ENCODE peak calls at places on chromosomes 4 and X, in ten cellular contexts. One of them, this sample, is unnamed.

GRCh38 chr4:176919631-176920030 is 126.9 kb upstream of the VEGFC start:
- DNase-seq in cardiac fibroblast: no peak
- DNase-seq in SK-N-SH: no peak
- DNase-seq in MG63: no peak
- DNase-seq in fibroblast of pulmonary artery: no peak
- DNase-seq in Caco-2: no peak
- DNase-seq in fibroblast of villous mesenchyme: no peak
- DNase-seq in aorta: no peak
- DNase-seq in brain microvascular endothelial cell: no peak
- DNase-seq in adrenal gland: no peak
- DNase-seq in this sample: no peak

GRCh38 chrX:18983711-18984380 is at the start of gene PHKA2:
- DNase-seq in SK-N-SH: peak
- DNase-seq in Caco-2: peak
- DNase-seq in adrenal gland: peak
- DNase-seq in cardiac fibroblast: peak
- DNase-seq in brain microvascular endothelial cell: peak
- DNase-seq in fibroblast of villous mesenchyme: no peak
- DNase-seq in fibroblast of pulmonary artery: peak
- DNase-seq in MG63: no peak
- DNase-seq in aorta: peak
- DNase-seq in this sample: no peak

GRCh38 chr4:149531861-149532260 is 283.8 kb downstream of the IQCM start:
- DNase-seq in SK-N-SH: no peak
- DNase-seq in MG63: peak
- DNase-seq in aorta: no peak
- DNase-seq in Caco-2: no peak
- DNase-seq in brain microvascular endothelial cell: peak
- DNase-seq in fibroblast of pulmonary artery: peak
- DNase-seq in cardiac fibroblast: peak
- DNase-seq in fibroblast of villous mesenchyme: peak
- DNase-seq in adrenal gland: no peak
- DNase-seq in this sample: no peak

GRCh38 chr4:156497486-156497885 is 474.1 kb downstream of the PDGFC start:
- DNase-seq in MG63: no peak
- DNase-seq in aorta: no peak
- DNase-seq in fibroblast of pulmonary artery: no peak
- DNase-seq in SK-N-SH: no peak
- DNase-seq in fibroblast of villous mesenchyme: no peak
- DNase-seq in adrenal gland: no peak
- DNase-seq in Caco-2: no peak
- DNase-seq in cardiac fibroblast: no peak
- DNase-seq in brain microvascular endothelial cell: no peak
- DNase-seq in this sample: no peak

GRCh38 chr4:138158746-138159297 is 83.3 kb downstream of the SLC7A11 start:
- DNase-seq in cardiac fibroblast: peak
- DNase-seq in Caco-2: no peak
- DNase-seq in aorta: no peak
- DNase-seq in SK-N-SH: no peak
- DNase-seq in MG63: no peak
- DNase-seq in fibroblast of villous mesenchyme: peak
- DNase-seq in brain microvascular endothelial cell: peak
- DNase-seq in fibroblast of pulmonary artery: peak
- DNase-seq in adrenal gland: no peak
- DNase-seq in this sample: no peak

GRCh38 chrX:140766024-140766611 is 56.6 kb downstream of the LINC00632 start:
- DNase-seq in SK-N-SH: peak
- DNase-seq in brain microvascular endothelial cell: peak
- DNase-seq in cardiac fibroblast: peak
- DNase-seq in Caco-2: peak
- DNase-seq in fibroblast of villous mesenchyme: peak
- DNase-seq in fibroblast of pulmonary artery: peak
- DNase-seq in aorta: peak
- DNase-seq in MG63: peak
- DNase-seq in adrenal gland: peak
- DNase-seq in this sample: peak

GRCh38 chrX:129653985-129654651 is 638 bp downstream of the APLN start:
- DNase-seq in brain microvascular endothelial cell: no peak
- DNase-seq in Caco-2: peak
- DNase-seq in aorta: peak
- DNase-seq in SK-N-SH: peak
- DNase-seq in MG63: peak
- DNase-seq in adrenal gland: no peak
- DNase-seq in cardiac fibroblast: no peak
- DNase-seq in fibroblast of villous mesenchyme: no peak
- DNase-seq in fibroblast of pulmonary artery: no peak
- DNase-seq in this sample: no peak

GRCh38 chr4:175146799-175147198 is 228.6 kb downstream of the ADAM29 start:
- DNase-seq in cardiac fibroblast: no peak
- DNase-seq in brain microvascular endothelial cell: no peak
- DNase-seq in fibroblast of villous mesenchyme: no peak
- DNase-seq in fibroblast of pulmonary artery: no peak
- DNase-seq in adrenal gland: no peak
- DNase-seq in MG63: no peak
- DNase-seq in SK-N-SH: no peak
- DNase-seq in Caco-2: no peak
- DNase-seq in aorta: no peak
- DNase-seq in this sample: no peak

GRCh38 chr4:169397762-169398161 is 127.0 kb upstream of the SH3RF1 start:
- DNase-seq in fibroblast of pulmonary artery: peak
- DNase-seq in SK-N-SH: no peak
- DNase-seq in cardiac fibroblast: peak
- DNase-seq in brain microvascular endothelial cell: peak
- DNase-seq in fibroblast of villous mesenchyme: peak
- DNase-seq in MG63: no peak
- DNase-seq in Caco-2: no peak
- DNase-seq in aorta: no peak
- DNase-seq in adrenal gland: no peak
- DNase-seq in this sample: no peak

GRCh38 chr4:137463377-137464003 is 68.8 kb downstream of the PCDH18 start:
- DNase-seq in aorta: no peak
- DNase-seq in adrenal gland: no peak
- DNase-seq in MG63: no peak
- DNase-seq in SK-N-SH: no peak
- DNase-seq in fibroblast of villous mesenchyme: no peak
- DNase-seq in Caco-2: no peak
- DNase-seq in cardiac fibroblast: no peak
- DNase-seq in brain microvascular endothelial cell: no peak
- DNase-seq in fibroblast of pulmonary artery: no peak
- DNase-seq in this sample: no peak

GRCh38 chrX:43448688-43449087 is 207.4 kb upstream of the MAOA start:
- DNase-seq in SK-N-SH: no peak
- DNase-seq in MG63: no peak
- DNase-seq in aorta: no peak
- DNase-seq in cardiac fibroblast: no peak
- DNase-seq in fibroblast of villous mesenchyme: no peak
- DNase-seq in brain microvascular endothelial cell: no peak
- DNase-seq in fibroblast of pulmonary artery: no peak
- DNase-seq in Caco-2: no peak
- DNase-seq in adrenal gland: no peak
- DNase-seq in this sample: no peak

GRCh38 chr4:22170353-22170752 is 221.8 kb upstream of the KCNIP4 start:
- DNase-seq in fibroblast of pulmonary artery: peak
- DNase-seq in cardiac fibroblast: peak
- DNase-seq in SK-N-SH: no peak
- DNase-seq in fibroblast of villous mesenchyme: peak
- DNase-seq in MG63: peak
- DNase-seq in aorta: no peak
- DNase-seq in Caco-2: no peak
- DNase-seq in brain microvascular endothelial cell: peak
- DNase-seq in adrenal gland: no peak
- DNase-seq in this sample: no peak

GRCh38 chr4:59314637-59315036 is 1885.5 kb upstream of the ADGRL3 start:
- DNase-seq in brain microvascular endothelial cell: no peak
- DNase-seq in cardiac fibroblast: no peak
- DNase-seq in SK-N-SH: no peak
- DNase-seq in Caco-2: no peak
- DNase-seq in aorta: no peak
- DNase-seq in adrenal gland: no peak
- DNase-seq in fibroblast of villous mesenchyme: no peak
- DNase-seq in MG63: no peak
- DNase-seq in fibroblast of pulmonary artery: no peak
- DNase-seq in this sample: no peak

GRCh38 chr4:73868206-73869129 is 725 bp upstream of the CXCL1 start:
- DNase-seq in adrenal gland: no peak
- DNase-seq in fibroblast of pulmonary artery: peak
- DNase-seq in fibroblast of villous mesenchyme: peak
- DNase-seq in aorta: no peak
- DNase-seq in SK-N-SH: no peak
- DNase-seq in Caco-2: no peak
- DNase-seq in cardiac fibroblast: no peak
- DNase-seq in brain microvascular endothelial cell: no peak
- DNase-seq in MG63: no peak
- DNase-seq in this sample: no peak
- H3K4me3 ChIP-seq in adrenal gland: peak
- H3K4me3 ChIP-seq in fibroblast of pulmonary artery: peak
- H3K4me3 ChIP-seq in fibroblast of villous mesenchyme: peak
- H3K4me3 ChIP-seq in aorta: peak
- H3K4me3 ChIP-seq in SK-N-SH: no peak
- H3K4me3 ChIP-seq in Caco-2: peak
- H3K4me3 ChIP-seq in cardiac fibroblast: peak
- H3K4me3 ChIP-seq in brain microvascular endothelial cell: peak
- H3K4me3 ChIP-seq in MG63: peak
- H3K4me3 ChIP-seq in this sample: no peak

DNA sequence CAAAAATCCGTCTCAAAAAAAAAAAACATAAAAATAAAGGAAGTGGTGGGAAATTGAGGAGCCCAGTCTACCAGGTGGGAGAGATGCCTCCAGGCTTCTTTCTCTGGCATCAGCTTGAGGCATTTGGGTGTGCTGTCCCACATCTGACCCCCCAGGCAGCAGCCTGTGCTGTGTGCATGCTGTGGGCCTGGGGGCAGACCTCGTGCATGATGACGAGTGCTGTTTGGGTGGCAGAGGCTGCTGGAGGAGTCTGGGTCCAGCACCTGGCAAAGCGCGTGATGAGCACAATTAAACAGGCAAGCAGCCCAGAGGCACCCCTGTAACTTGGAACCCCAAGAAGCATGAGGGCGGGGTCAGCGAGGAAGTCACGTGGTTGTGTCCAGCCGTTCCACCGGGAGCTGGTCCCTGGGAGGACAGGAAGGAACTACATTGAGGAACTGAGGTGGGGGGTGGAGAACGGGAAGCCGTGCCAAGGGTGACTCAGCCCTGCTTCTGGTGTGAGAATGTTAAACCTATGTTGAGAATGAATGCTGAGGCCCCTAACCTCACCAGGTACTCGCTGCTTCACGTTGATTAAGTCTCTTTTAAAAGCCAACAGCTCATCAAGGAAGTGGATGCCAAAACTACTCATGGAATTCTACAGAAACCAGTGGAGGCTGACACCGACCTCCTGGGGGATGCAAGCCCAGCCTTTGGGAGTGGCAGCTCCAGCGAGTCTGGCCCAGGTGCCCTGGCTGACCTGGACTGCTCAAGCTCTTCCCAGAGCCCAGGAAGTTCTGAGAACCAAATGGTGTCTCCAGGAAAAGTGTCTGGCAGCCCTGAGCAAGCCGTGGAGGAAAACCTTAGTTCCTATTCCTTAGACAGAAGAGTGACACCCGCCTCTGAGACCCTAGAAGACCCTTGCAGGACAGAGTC is 6.1 kb downstream of the TACC3 start:
- DNase-seq in fibroblast of villous mesenchyme: peak
- DNase-seq in adrenal gland: peak
- DNase-seq in aorta: peak
- DNase-seq in SK-N-SH: peak
- DNase-seq in Caco-2: no peak
- DNase-seq in brain microvascular endothelial cell: peak
- DNase-seq in cardiac fibroblast: peak
- DNase-seq in fibroblast of pulmonary artery: peak
- DNase-seq in MG63: peak
- DNase-seq in this sample: no peak
- H3K4me3 ChIP-seq in fibroblast of villous mesenchyme: no peak
- H3K4me3 ChIP-seq in adrenal gland: no peak
- H3K4me3 ChIP-seq in aorta: no peak
- H3K4me3 ChIP-seq in SK-N-SH: no peak
- H3K4me3 ChIP-seq in Caco-2: no peak
- H3K4me3 ChIP-seq in brain microvascular endothelial cell: peak
- H3K4me3 ChIP-seq in cardiac fibroblast: no peak
- H3K4me3 ChIP-seq in fibroblast of pulmonary artery: no peak
- H3K4me3 ChIP-seq in MG63: no peak
- H3K4me3 ChIP-seq in this sample: no peak

GRCh38 chr4:158860856-158861255 is 92.0 kb downstream of the FNIP2 start:
- DNase-seq in fibroblast of villous mesenchyme: no peak
- DNase-seq in cardiac fibroblast: no peak
- DNase-seq in adrenal gland: no peak
- DNase-seq in brain microvascular endothelial cell: no peak
- DNase-seq in aorta: no peak
- DNase-seq in Caco-2: no peak
- DNase-seq in SK-N-SH: no peak
- DNase-seq in MG63: no peak
- DNase-seq in fibroblast of pulmonary artery: no peak
- DNase-seq in this sample: no peak
- H3K4me3 ChIP-seq in fibroblast of villous mesenchyme: no peak
- H3K4me3 ChIP-seq in cardiac fibroblast: no peak
- H3K4me3 ChIP-seq in adrenal gland: no peak
- H3K4me3 ChIP-seq in brain microvascular endothelial cell: no peak
- H3K4me3 ChIP-seq in aorta: no peak
- H3K4me3 ChIP-seq in Caco-2: no peak
- H3K4me3 ChIP-seq in SK-N-SH: no peak
- H3K4me3 ChIP-seq in MG63: no peak
- H3K4me3 ChIP-seq in fibroblast of pulmonary artery: no peak
- H3K4me3 ChIP-seq in this sample: no peak

GRCh38 chrX:13691845-13692334 is 3.0 kb downstream of the RAB9A start:
- DNase-seq in fibroblast of pulmonary artery: no peak
- DNase-seq in MG63: no peak
- DNase-seq in cardiac fibroblast: no peak
- DNase-seq in aorta: no peak
- DNase-seq in SK-N-SH: no peak
- DNase-seq in fibroblast of villous mesenchyme: peak
- DNase-seq in Caco-2: no peak
- DNase-seq in adrenal gland: peak
- DNase-seq in brain microvascular endothelial cell: peak
- DNase-seq in this sample: no peak

GRCh38 chrX:13689519-13690211 is 737 bp downstream of the RAB9A start:
- DNase-seq in fibroblast of villous mesenchyme: peak
- DNase-seq in fibroblast of pulmonary artery: no peak
- DNase-seq in adrenal gland: peak
- DNase-seq in brain microvascular endothelial cell: peak
- DNase-seq in MG63: no peak
- DNase-seq in cardiac fibroblast: peak
- DNase-seq in SK-N-SH: no peak
- DNase-seq in aorta: no peak
- DNase-seq in Caco-2: no peak
- DNase-seq in this sample: no peak

GRCh38 chrX:13692771-13693231 is 3.9 kb downstream of the RAB9A start:
- DNase-seq in aorta: no peak
- DNase-seq in Caco-2: no peak
- DNase-seq in fibroblast of pulmonary artery: no peak
- DNase-seq in adrenal gland: no peak
- DNase-seq in MG63: no peak
- DNase-seq in cardiac fibroblast: no peak
- DNase-seq in fibroblast of villous mesenchyme: no peak
- DNase-seq in SK-N-SH: no peak
- DNase-seq in brain microvascular endothelial cell: no peak
- DNase-seq in this sample: no peak

GRCh38 chrX:13688772-13689518 is at the start of gene RAB9A:
- DNase-seq in fibroblast of pulmonary artery: peak
- DNase-seq in brain microvascular endothelial cell: peak
- DNase-seq in aorta: peak
- DNase-seq in adrenal gland: peak
- DNase-seq in SK-N-SH: peak
- DNase-seq in Caco-2: peak
- DNase-seq in fibroblast of villous mesenchyme: peak
- DNase-seq in cardiac fibroblast: peak
- DNase-seq in MG63: peak
- DNase-seq in this sample: peak

GRCh38 chrX:13690836-13691235 is 1.9 kb downstream of the RAB9A start:
- DNase-seq in cardiac fibroblast: no peak
- DNase-seq in fibroblast of pulmonary artery: no peak
- DNase-seq in Caco-2: no peak
- DNase-seq in MG63: no peak
- DNase-seq in fibroblast of villous mesenchyme: no peak
- DNase-seq in aorta: no peak
- DNase-seq in SK-N-SH: no peak
- DNase-seq in brain microvascular endothelial cell: no peak
- DNase-seq in adrenal gland: no peak
- DNase-seq in this sample: no peak
- H3K4me3 ChIP-seq in cardiac fibroblast: peak
- H3K4me3 ChIP-seq in fibroblast of pulmonary artery: peak
- H3K4me3 ChIP-seq in Caco-2: no peak
- H3K4me3 ChIP-seq in MG63: peak
- H3K4me3 ChIP-seq in fibroblast of villous mesenchyme: peak
- H3K4me3 ChIP-seq in aorta: peak
- H3K4me3 ChIP-seq in SK-N-SH: no peak
- H3K4me3 ChIP-seq in brain microvascular endothelial cell: no peak
- H3K4me3 ChIP-seq in adrenal gland: peak
- H3K4me3 ChIP-seq in this sample: no peak

This sample was measured in Jurkat, Clone E6-1.